ENCODE peak calls at places on chromosomes 11 and 22, in four cellular contexts. U is posterior vena cava, J is non-pigmented ciliary epithelial cell, C is H4. Y is an unnamed sample.

GRCh38 chr11:44726278-44727113 is at the start of gene TSPAN18:
- DNase-seq in U (no peak), J (no peak), C (no peak), Y (no peak)

GRCh38 chr11:18696638-18697225 is 1.8 kb upstream of the TMEM86A start:
- DNase-seq in U (no peak), J (no peak), C (no peak), Y (no peak)

GRCh38 chr11:75945925-75946324 is 130.9 kb downstream of the UVRAG start:
- DNase-seq in U (no peak), J (no peak), C (no peak), Y (no peak)

GRCh38 chr11:47083913-47084312 is 92.8 kb downstream of the ARFGAP2 start:
- DNase-seq in U (no peak), J (no peak), C (peak), Y (peak)

GRCh38 chr11:18011633-18012313 is 1.1 kb downstream of the SERGEF start:
- DNase-seq in U (no peak), J (no peak), C (no peak), Y (no peak)

GRCh38 chr11:64176751-64177150 is 9.2 kb upstream of the STIP1 start:
- DNase-seq in U (no peak), J (no peak), C (no peak), Y (no peak)

GRCh38 chr22:41779889-41780505 is 20.5 kb upstream of the CCDC134 start:
- DNase-seq in U (no peak), J (no peak), C (no peak), Y (no peak)

GRCh38 chr22:23065069-23065451 is 5.3 kb upstream of the GNAZ start:
- DNase-seq in U (peak), J (no peak), C (no peak), Y (no peak)

GRCh38 chr22:45488764-45489370 is 13.8 kb upstream of the FBLN1 start:
- DNase-seq in U (no peak), J (no peak), C (no peak), Y (no peak)